ENCODE peak calls at places on chromosomes 16 and 17, in four cellular contexts. E is NCI-H2171, M is EL, R is GM04503. C is an unnamed sample.

GRCh38 chr17:72502111-72502939 is 381.5 kb downstream of the SOX9 start:
- DNase-seq in E (peak), R (no peak), M (peak), C (no peak)

GRCh38 chr17:50181601-50182345 is 16.0 kb downstream of the SGCA start:
- DNase-seq in M (peak), R (no peak), E (no peak), C (no peak)

GRCh38 chr17:2259769-2260536 is 43.6 kb downstream of the SMG6 start:
- DNase-seq in E (no peak), R (peak), M (peak), C (no peak)

GRCh38 chr17:61152898-61153297 is 246.7 kb upstream of the TBX2 start:
- DNase-seq in M (no peak), E (no peak), R (no peak), C (no peak)

GRCh38 chr17:55167024-55167721 is 97.6 kb upstream of the HLF start:
- DNase-seq in M (no peak), E (no peak), R (no peak), C (no peak)

GRCh38 chr17:66302761-66303626 is 581 bp downstream of the PRKCA start:
- DNase-seq in R (no peak), E (peak), M (peak), C (no peak)

GRCh38 chr16:28886945-28887344 is 8.7 kb downstream of the ATP2A1 start:
- DNase-seq in M (no peak), E (no peak), R (no peak), C (no peak)

GRCh38 chr17:17172990-17173389 is 33.1 kb downstream of the PLD6 start:
- DNase-seq in R (no peak), M (no peak), E (no peak), C (no peak)

GRCh38 chr16:3171855-3172593 is 16.0 kb upstream of the OR1F1 start:
- DNase-seq in E (no peak), R (no peak), M (peak), C (no peak)

GRCh38 chr16:82681592-82681991 is 54.8 kb downstream of the CDH13 start:
- DNase-seq in M (no peak), E (no peak), R (no peak), C (no peak)

GRCh38 chr16:83392743-83393142 is 415.0 kb upstream of the HSBP1 start:
- DNase-seq in M (peak), R (no peak), E (no peak), C (no peak)

GRCh38 chr16:12187939-12188673 is 211.6 kb downstream of the SNX29 start:
- DNase-seq in M (peak), E (no peak), R (peak), C (no peak)

GRCh38 chr17:17635126-17635525 is 43.6 kb upstream of the PEMT start:
- DNase-seq in R (no peak), E (no peak), M (peak), C (no peak)

GRCh38 chr17:78838574-78839005 is 2.0 kb downstream of the USP36 start:
- DNase-seq in M (no peak), R (no peak), E (no peak), C (no peak)

GRCh38 chr17:51428668-51429486 is 168.5 kb downstream of the UTP18 start:
- DNase-seq in M (no peak), E (no peak), R (no peak), C (no peak)

GRCh38 chr17:48570325-48571023 is 7.7 kb downstream of the HOXB4 start:
- DNase-seq in R (no peak), E (no peak), M (no peak), C (no peak)

GRCh38 chr16:66473654-66474519 is 46.8 kb downstream of the BEAN1 start:
- DNase-seq in M (peak), E (no peak), R (no peak), C (no peak)

GRCh38 chr16:12461971-12462370 is 341.7 kb downstream of the CPPED1 start:
- DNase-seq in R (no peak), M (no peak), E (no peak), C (no peak)

GRCh38 chr16:72198021-72198420 is 26.1 kb upstream of the PMFBP1 start:
- DNase-seq in R (peak), E (no peak), M (peak), C (no peak)

GRCh38 chr17:55366020-55366481 is 55.6 kb downstream of the MMD start:
- DNase-seq in E (no peak), R (no peak), M (no peak), C (no peak)

GRCh38 chr17:38879878-38880727 is 10.2 kb downstream of the LASP1 start:
- DNase-seq in R (no peak), M (peak), E (peak), C (peak)

GRCh38 chr16:29745853-29746345 is at the start of gene C16orf54:
- DNase-seq in M (no peak), E (no peak), R (no peak), C (no peak)

GRCh38 chr17:17028878-17029535 is 13.2 kb upstream of the MPRIP start:
- DNase-seq in M (no peak), E (peak), R (no peak), C (no peak)

GRCh38 chr17:47905221-47905733 is 9.2 kb downstream of the SP2 start:
- DNase-seq in E (no peak), R (peak), M (peak), C (no peak)

GRCh38 chr16:85688586-85689284 is at the start of gene GINS2:
- DNase-seq in M (peak), E (peak), R (peak), C (no peak)

GRCh38 chr16:21708533-21709115 is 44.9 kb downstream of the OTOA start:
- DNase-seq in M (peak), E (peak), R (peak), C (peak)

GRCh38 chr17:40451420-40451819 is 8.2 kb downstream of the IGFBP4 start:
- DNase-seq in E (no peak), M (peak), R (peak), C (no peak)

GRCh38 chr17:64781810-64782555 is 119.9 kb upstream of the SMURF2 start:
- DNase-seq in R (no peak), E (no peak), M (no peak), C (no peak)

GRCh38 chr17:57672205-57672632 is 72.9 kb downstream of the CCDC182 start:
- DNase-seq in E (no peak), R (peak), M (no peak), C (peak)

GRCh38 chr16:9049241-9049640 is 42.2 kb upstream of the HAPSTR1 start:
- DNase-seq in E (no peak), R (no peak), M (peak), C (peak)

GRCh38 chr17:49442051-49442450 is 27.4 kb upstream of the PHB1 start:
- DNase-seq in M (no peak), R (no peak), E (no peak), C (no peak)

GRCh38 chr16:102060-102855 is 24.2 kb downstream of the MPG start:
- DNase-seq in R (no peak), M (no peak), E (no peak), C (no peak)

GRCh38 chr17:1907818-1908698 is 78.3 kb downstream of the RPA1 start:
- DNase-seq in M (peak), R (no peak), E (no peak), C (no peak)

GRCh38 chr17:63946440-63947363 is 14.6 kb upstream of the CD79B start:
- DNase-seq in E (peak), R (no peak), M (peak), C (no peak)

GRCh38 chr17:8163978-8164814 is 1.4 kb upstream of the VAMP2 start:
- DNase-seq in R (no peak), M (peak), E (no peak), C (no peak)